ENCODE peak calls at places on chromosomes 7 and 10, in six cellular contexts. K is endodermal cell, N is small intestine, P is neural progenitor cell, O is hepatocyte, J is cardiac muscle cell. W is an unnamed sample. For H3K4me1, the result is how much of the 10 kb centered on the place peaks cover.

GRCh38 chr7:91149518-91149917 is 114.7 kb upstream of the FZD1 start:
- DNase-seq in K (no peak), N (no peak), P (no peak), O (no peak), J (no peak), W (no peak)

GRCh38 chr7:137890449-137890916 is 43.7 kb upstream of the DGKI start:
- DNase-seq in K (no peak), N (no peak), P (no peak), O (no peak), J (no peak), W (no peak)

GRCh38 chr10:119341236-119342016 is 134.1 kb downstream of the GRK5 start:
- DNase-seq in K (no peak), N (peak), P (no peak), O (peak), J (peak), W (no peak)

GRCh38 chr10:121511943-121512342 is 86.3 kb downstream of the FGFR2 start:
- DNase-seq in K (no peak), N (no peak), P (no peak), O (no peak), J (no peak), W (no peak)

GRCh38 chr10:75651452-75651851 is 220.0 kb downstream of the LRMDA start:
- DNase-seq in K (peak), N (peak), P (peak), O (no peak), J (no peak), W (no peak)

GRCh38 chr10:31836569-31837406 is 91.8 kb downstream of the ARHGAP12 start:
- DNase-seq in K (peak), N (no peak), P (peak), O (peak), J (peak), W (peak)

GRCh38 chr7:93902777-93903423 is 3.5 kb upstream of the GNGT1 start:
- DNase-seq in K (peak), N (peak), P (peak), O (peak), J (peak), W (peak)

GRCh38 chr7:91228327-91228726 is 35.9 kb upstream of the FZD1 start:
- DNase-seq in K (no peak), N (no peak), P (no peak), O (no peak), J (no peak), W (no peak)

GRCh38 chr7:142323706-142324105 is 65.8 kb upstream of the PRSS58 start:
- DNase-seq in K (peak), N (peak), P (peak), O (peak), J (peak), W (peak)

GRCh38 chr10:13139150-13139549 is 22.2 kb upstream of the MCM10 start:
- DNase-seq in K (no peak), N (no peak), P (no peak), O (no peak), J (no peak), W (no peak)

GRCh38 chr7:131370523-131370968 is 42.9 kb downstream of the MKLN1 start:
- DNase-seq in K (peak), N (peak), P (peak), O (peak), J (no peak), W (no peak)

GRCh38 chr7:130904792-130905191 is 170.8 kb upstream of the KLF14 start:
- DNase-seq in K (no peak), N (no peak), P (no peak), O (no peak), J (no peak), W (no peak)

GRCh38 chr7:66257481-66257880 is 52.3 kb downstream of the TPST1 start:
- DNase-seq in K (no peak), N (no peak), P (no peak), O (no peak), J (no peak), W (no peak)
- H3K4me3 ChIP-seq in K (no peak), N (no peak), P (no peak), O (no peak), J (no peak), W (no peak)

GRCh38 chr10:71719464-71720303 is at the start of gene C10orf105:
- DNase-seq in K (peak), N (no peak), P (peak), O (no peak), J (peak), W (no peak)
- H3K4me1 ChIP-seq in K (under half), N (under half), P (under half), O (under half), J (under half), W (under half)

GRCh38 chr10:20956843-20957242 is 59.7 kb upstream of the NEBL start:
- DNase-seq in K (no peak), N (no peak), P (no peak), O (no peak), J (no peak), W (no peak)

GRCh38 chr10:20957744-20958143 is 60.6 kb upstream of the NEBL start:
- DNase-seq in K (no peak), N (no peak), P (no peak), O (no peak), J (no peak), W (no peak)

GRCh38 chr10:20954519-20954918 is 57.4 kb upstream of the NEBL start:
- DNase-seq in K (peak), N (no peak), P (peak), O (peak), J (peak), W (no peak)

GRCh38 chr10:20953120-20953519 is 56.0 kb upstream of the NEBL start:
- DNase-seq in K (peak), N (no peak), P (no peak), O (no peak), J (no peak), W (no peak)

GRCh38 chr10:20955355-20955893 is 58.3 kb upstream of the NEBL start:
- DNase-seq in K (peak), N (no peak), P (peak), O (no peak), J (no peak), W (no peak)
- H3K4me3 ChIP-seq in K (no peak), N (no peak), P (no peak), O (no peak), J (no peak), W (no peak)

DNA sequence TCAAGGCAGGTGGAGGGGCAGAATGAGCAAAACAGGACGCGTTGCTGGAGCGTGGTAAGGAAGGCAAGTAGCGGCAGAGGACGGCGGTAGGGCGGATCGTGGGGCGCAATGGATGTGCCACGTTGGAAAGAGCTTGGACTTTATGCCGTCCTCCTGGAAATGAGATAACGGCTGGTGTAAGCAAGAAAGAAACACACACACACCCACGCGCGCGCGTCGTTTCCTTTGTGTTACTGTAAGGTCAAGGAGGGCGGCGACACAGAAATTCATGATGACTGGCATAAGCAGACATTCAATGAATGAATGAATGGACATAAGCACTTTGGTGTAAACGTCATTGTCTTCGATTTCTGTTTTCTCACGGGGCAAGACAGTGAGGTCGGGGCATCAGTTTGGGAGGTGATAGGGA is 683 bp upstream of the ENTPD7 start:
- DNase-seq in K (peak), N (peak), P (peak), O (peak), J (peak), W (peak)
- H3K4me1 ChIP-seq in K (under half), N (under half), P (under half), O (under half), J (under half), W (under half)

DNA sequence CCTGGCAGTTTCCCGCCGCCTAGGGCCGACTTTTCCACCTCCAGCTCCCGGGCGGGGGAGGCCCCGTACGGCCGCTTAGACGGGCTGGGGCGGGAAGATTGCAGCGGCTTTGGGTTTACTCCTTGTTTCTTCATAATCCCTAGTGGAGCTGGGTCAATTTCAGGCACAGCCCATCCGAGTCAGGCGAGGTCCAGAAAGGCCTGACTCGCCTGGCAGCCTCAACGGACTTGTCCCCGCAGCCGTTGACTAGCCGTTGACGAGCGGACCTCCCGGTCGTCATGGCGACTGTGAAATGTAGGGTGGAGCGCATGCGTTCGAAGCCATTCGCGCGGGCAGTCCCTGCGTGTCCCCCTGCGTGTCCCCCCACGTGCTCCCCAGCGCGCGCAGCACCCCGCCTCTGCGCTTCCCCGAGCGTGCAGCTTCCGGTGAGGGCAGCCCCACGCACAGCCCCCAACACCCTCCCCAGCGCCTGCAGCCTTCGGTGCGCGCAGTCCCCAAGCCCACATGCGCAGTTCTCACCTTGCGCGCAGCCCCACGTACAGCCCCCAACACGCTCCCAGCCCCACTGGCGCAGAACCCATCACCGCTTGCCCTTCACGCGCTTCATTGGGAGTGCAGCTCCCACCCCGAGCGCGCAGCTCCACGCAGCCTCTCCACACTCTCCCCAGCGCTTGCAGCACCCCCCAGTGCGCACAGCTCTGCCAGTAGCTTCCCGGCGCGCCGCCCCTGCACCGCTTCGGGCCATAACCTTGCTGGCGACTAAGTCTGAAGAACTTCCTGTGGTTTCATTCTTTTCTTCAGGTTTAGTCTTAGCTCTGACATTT is 67.8 kb downstream of the TBX20 start:
- DNase-seq in K (peak), N (no peak), P (peak), O (peak), J (peak), W (peak)
- H3K4me3 ChIP-seq in K (peak), N (no peak), P (peak), O (peak), J (peak), W (peak)

DNA sequence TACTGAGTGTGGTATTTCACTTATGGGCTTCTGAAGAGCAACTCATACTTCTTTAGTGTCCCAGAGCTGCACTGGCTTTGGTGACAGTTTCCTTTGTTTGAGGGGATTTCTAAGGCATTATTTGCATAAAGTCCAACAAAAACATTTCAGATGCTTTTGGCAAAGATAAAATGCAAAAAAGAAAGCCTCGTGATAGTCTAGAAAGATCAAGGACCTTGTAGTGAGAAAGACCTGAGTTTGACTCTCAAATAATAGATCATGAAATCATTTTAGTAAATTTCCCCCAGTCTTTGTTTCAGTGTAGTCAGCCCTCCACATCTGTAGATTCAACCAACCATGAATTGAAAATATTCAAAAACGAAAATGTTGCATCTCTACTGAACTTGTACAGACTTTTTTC is 107.4 kb downstream of the EEPD1 start:
- DNase-seq in K (no peak), N (no peak), P (no peak), O (no peak), J (no peak), W (no peak)
- H3K4me1 ChIP-seq in K (under half), N (under half), P (under half), O (under half), J (under half), W (under half)

DNA sequence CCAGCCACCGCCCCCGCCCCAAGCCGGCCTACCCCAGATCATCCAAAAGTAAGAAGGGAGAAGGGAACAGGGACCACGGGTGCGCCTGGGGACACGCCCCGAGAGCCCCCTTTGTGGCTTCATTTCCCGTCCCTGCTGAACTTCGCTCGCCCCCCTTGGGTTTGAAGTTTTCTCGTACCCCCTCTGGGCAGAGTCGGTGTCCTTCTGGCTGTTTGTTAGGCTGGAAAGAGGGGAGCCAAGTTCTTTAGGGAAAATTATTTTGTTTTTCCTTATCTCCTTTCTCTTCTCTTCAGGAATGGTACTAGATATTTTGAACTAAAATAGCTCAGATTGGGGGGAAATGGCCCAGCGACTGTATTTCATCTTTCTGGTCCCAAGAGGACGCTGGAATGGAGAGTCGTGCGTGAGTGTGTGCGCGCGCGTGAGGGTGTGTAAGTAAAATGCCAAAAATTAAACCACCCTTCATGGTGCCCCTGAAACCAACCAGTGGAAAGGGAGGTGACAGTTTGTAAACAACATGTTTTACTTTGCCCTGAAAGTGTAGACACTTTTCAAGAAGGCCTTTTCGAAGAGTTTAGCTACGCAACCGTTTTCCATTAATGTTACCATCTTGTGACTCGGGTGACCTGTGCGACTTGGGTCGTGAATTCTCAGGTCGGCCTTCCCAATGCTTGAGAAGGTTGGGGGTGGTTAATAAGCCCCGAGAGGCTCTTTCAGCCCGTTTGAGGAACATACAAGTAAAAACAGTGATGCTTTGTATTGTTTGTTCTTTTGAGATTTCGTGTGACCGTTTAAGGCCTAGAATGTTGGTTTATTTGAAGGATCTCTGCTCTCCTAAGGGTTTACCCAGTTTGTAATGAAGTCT is 694 bp downstream of the RBM20 start:
- DNase-seq in K (peak), N (no peak), P (peak), O (no peak), J (peak), W (no peak)
- H3K4me3 ChIP-seq in K (peak), N (no peak), P (peak), O (peak), J (peak), W (peak)

GRCh38 chr10:114541081-114541833 is 116.8 kb downstream of the ABLIM1 start:
- DNase-seq in K (no peak), N (peak), P (no peak), O (peak), J (no peak), W (no peak)

GRCh38 chr10:114544045-114544659 is 113.9 kb downstream of the ABLIM1 start:
- DNase-seq in K (no peak), N (peak), P (no peak), O (no peak), J (no peak), W (no peak)

GRCh38 chr10:114540191-114540590 is 117.9 kb downstream of the ABLIM1 start:
- DNase-seq in K (no peak), N (no peak), P (no peak), O (no peak), J (no peak), W (no peak)

GRCh38 chr10:114543456-114543855 is 114.6 kb downstream of the ABLIM1 start:
- DNase-seq in K (no peak), N (no peak), P (no peak), O (no peak), J (no peak), W (no peak)

DNA sequence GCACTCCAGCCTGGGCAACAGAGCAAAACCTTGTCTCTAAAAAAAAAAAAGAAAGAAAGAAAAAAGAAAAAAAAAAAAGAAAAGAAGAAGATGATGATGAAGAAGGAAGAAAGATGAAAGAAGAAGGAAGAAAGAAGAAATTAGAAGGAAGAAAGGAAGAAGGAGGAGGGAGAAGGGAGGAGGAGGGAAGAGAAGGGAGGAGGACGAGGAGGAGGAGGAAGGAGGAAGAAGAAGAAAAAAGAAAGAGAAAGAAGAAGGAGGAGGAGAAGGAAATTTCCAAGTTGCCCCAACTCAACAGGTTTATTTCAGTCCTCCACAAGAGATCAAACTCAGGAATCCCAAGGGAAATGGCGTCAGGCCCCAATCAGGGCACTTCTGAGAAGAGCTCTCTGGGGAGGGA is 115.7 kb downstream of the ABLIM1 start:
- DNase-seq in K (no peak), N (no peak), P (no peak), O (no peak), J (no peak), W (no peak)
- H3K4me1 ChIP-seq in K (under half), N (under half), P (under half), O (under half), J (under half), W (under half)

DNA sequence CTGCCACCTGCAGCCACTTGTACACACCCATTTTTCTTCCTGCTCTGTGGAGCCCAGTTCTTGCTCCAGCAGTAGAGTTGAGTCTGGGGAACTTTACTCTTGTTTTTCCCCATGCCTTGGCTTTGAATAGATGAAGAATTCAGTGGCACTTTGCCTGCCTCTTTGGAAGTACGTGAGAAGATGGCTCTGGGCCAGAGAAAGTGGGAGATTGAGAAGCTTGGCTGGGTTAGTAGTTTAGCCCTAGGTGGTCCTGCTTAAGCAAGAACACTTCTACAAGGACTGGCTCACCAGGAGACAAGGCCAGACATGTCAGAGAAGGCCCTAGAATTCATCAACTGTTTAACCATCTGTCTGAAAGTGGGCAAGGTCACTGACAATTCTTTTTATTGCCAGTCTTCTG is 410.3 kb downstream of the TYW1 start:
- DNase-seq in K (no peak), N (no peak), P (no peak), O (peak), J (no peak), W (no peak)
- H3K4me3 ChIP-seq in K (no peak), N (no peak), P (no peak), O (no peak), J (no peak), W (no peak)

GRCh38 chr10:2367083-2367482 is 629.8 kb upstream of the ADARB2 start:
- DNase-seq in K (no peak), N (no peak), P (no peak), O (no peak), J (no peak), W (no peak)
- H3K4me1 ChIP-seq in K (under half), N (under half), P (under half), O (under half), J (under half), W (under half)